ENCODE peak calls at places on chromosomes 13 and 19, in five cellular contexts. One of them, this sample, is unnamed.

GRCh38 chr13:45231722-45232121 is 30.9 kb upstream of the KCTD4 start:
- DNase-seq in breast epithelium: no peak
- DNase-seq in neural progenitor cell: no peak
- DNase-seq in ovary: no peak
- DNase-seq in mammary epithelial cell: no peak
- DNase-seq in this sample: no peak

GRCh38 chr13:99062593-99062992 is 84.7 kb upstream of the DOCK9 start:
- DNase-seq in ovary: peak; percentile 59
- DNase-seq in mammary epithelial cell: peak; percentile 69
- DNase-seq in neural progenitor cell: no peak
- DNase-seq in breast epithelium: peak; percentile 37
- DNase-seq in this sample: peak; percentile 76

GRCh38 chr19:1811942-1812425 is at the start of gene ATP8B3:
- DNase-seq in ovary: no peak
- DNase-seq in mammary epithelial cell: no peak
- DNase-seq in breast epithelium: no peak
- DNase-seq in neural progenitor cell: no peak
- DNase-seq in this sample: peak; percentile 14

GRCh38 chr19:31546561-31546960 is 197.3 kb upstream of the TSHZ3 start:
- DNase-seq in mammary epithelial cell: no peak
- DNase-seq in ovary: no peak
- DNase-seq in neural progenitor cell: no peak
- DNase-seq in breast epithelium: no peak
- DNase-seq in this sample: no peak

GRCh38 chr13:50370303-50370950 is 355.2 kb downstream of the KCNRG start:
- DNase-seq in mammary epithelial cell: no peak
- DNase-seq in ovary: no peak
- DNase-seq in breast epithelium: no peak
- DNase-seq in neural progenitor cell: no peak
- DNase-seq in this sample: no peak

GRCh38 chr13:51733656-51734334 is 70.2 kb downstream of the DHRS12 start:
- DNase-seq in mammary epithelial cell: peak; percentile 54
- DNase-seq in neural progenitor cell: no peak
- DNase-seq in breast epithelium: no peak
- DNase-seq in ovary: no peak
- DNase-seq in this sample: no peak

GRCh38 chr19:729564-730381 is 21.0 kb downstream of the PALM start:
- DNase-seq in breast epithelium: no peak
- DNase-seq in ovary: no peak
- DNase-seq in mammary epithelial cell: no peak
- DNase-seq in neural progenitor cell: no peak
- DNase-seq in this sample: no peak

GRCh38 chr13:27504126-27504525 is 53.8 kb upstream of the MTIF3 start:
- DNase-seq in neural progenitor cell: no peak
- DNase-seq in mammary epithelial cell: no peak
- DNase-seq in breast epithelium: no peak
- DNase-seq in ovary: no peak
- DNase-seq in this sample: no peak

GRCh38 chr13:39684531-39685137 is 29.2 kb downstream of the COG6 start:
- DNase-seq in ovary: no peak
- DNase-seq in breast epithelium: no peak
- DNase-seq in mammary epithelial cell: peak; percentile 16
- DNase-seq in neural progenitor cell: peak; percentile 64
- DNase-seq in this sample: no peak

GRCh38 chr13:83515267-83515666 is 367.0 kb downstream of the SLITRK1 start:
- DNase-seq in breast epithelium: no peak
- DNase-seq in mammary epithelial cell: peak; percentile 73
- DNase-seq in neural progenitor cell: no peak
- DNase-seq in ovary: no peak
- DNase-seq in this sample: no peak

GRCh38 chr19:7099597-7099921 is 30.1 kb downstream of the ZNF557 start:
- DNase-seq in breast epithelium: no peak
- DNase-seq in neural progenitor cell: no peak
- DNase-seq in ovary: no peak
- DNase-seq in mammary epithelial cell: no peak
- DNase-seq in this sample: no peak

GRCh38 chr13:67043901-67044300 is 186.2 kb downstream of the PCDH9 start:
- DNase-seq in neural progenitor cell: peak; percentile 3
- DNase-seq in ovary: no peak
- DNase-seq in mammary epithelial cell: no peak
- DNase-seq in breast epithelium: no peak
- DNase-seq in this sample: no peak

GRCh38 chr19:31002852-31003251 is 346.4 kb downstream of the TSHZ3 start:
- DNase-seq in ovary: no peak
- DNase-seq in neural progenitor cell: peak; percentile 11
- DNase-seq in mammary epithelial cell: no peak
- DNase-seq in breast epithelium: no peak
- DNase-seq in this sample: no peak

GRCh38 chr13:50404769-50405168 is 389.5 kb downstream of the KCNRG start:
- DNase-seq in mammary epithelial cell: no peak
- DNase-seq in ovary: no peak
- DNase-seq in breast epithelium: no peak
- DNase-seq in neural progenitor cell: no peak
- DNase-seq in this sample: peak; percentile 85

GRCh38 chr13:91174886-91175501 is 172.5 kb upstream of the MIR17HG start:
- DNase-seq in breast epithelium: no peak
- DNase-seq in ovary: no peak
- DNase-seq in mammary epithelial cell: no peak
- DNase-seq in neural progenitor cell: no peak
- DNase-seq in this sample: peak; percentile 5

DNA sequence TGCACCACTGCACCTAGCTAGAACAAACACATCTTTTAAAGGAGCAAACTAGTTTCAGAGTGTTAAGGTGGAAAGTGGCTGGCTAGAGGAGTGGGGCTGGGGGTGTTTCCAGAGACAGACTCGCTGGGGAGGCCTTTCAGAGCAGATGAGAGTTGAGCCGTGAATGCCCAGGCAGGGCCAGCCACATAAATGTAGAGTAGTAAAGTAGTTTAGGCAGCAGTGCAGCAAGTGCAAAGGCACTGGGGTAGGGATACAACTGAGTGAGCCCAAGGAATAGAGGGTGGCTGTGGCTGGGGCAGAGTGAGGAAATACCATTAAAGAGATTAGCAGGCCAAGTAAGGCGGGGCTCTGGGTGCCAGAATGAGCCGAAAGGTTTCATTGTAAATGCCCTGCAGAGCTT is 72.0 kb downstream of the ALOX5AP start:
- DNase-seq in neural progenitor cell: no peak
- DNase-seq in breast epithelium: no peak
- DNase-seq in mammary epithelial cell: no peak
- DNase-seq in ovary: no peak
- DNase-seq in this sample: no peak
- H3K4me1 ChIP-seq in neural progenitor cell: no peaks in the 10 kb centered on the region
- H3K4me1 ChIP-seq in breast epithelium: peaks cover 18% of the 10 kb centered on the region
- H3K4me1 ChIP-seq in mammary epithelial cell: peaks cover 62% of the 10 kb centered on the region
- H3K4me1 ChIP-seq in ovary: peaks cover 2% of the 10 kb centered on the region
- H3K4me1 ChIP-seq in this sample: peaks cover 6% of the 10 kb centered on the region

GRCh38 chr13:28602580-28602979 is 56.4 kb upstream of the POMP start:
- DNase-seq in breast epithelium: no peak
- DNase-seq in mammary epithelial cell: no peak
- DNase-seq in neural progenitor cell: no peak
- DNase-seq in ovary: no peak
- DNase-seq in this sample: no peak
- H3K4me1 ChIP-seq in breast epithelium: no peaks in the 10 kb centered on the region
- H3K4me1 ChIP-seq in mammary epithelial cell: no peaks in the 10 kb centered on the region
- H3K4me1 ChIP-seq in neural progenitor cell: no peaks in the 10 kb centered on the region
- H3K4me1 ChIP-seq in ovary: no peaks in the 10 kb centered on the region
- H3K4me1 ChIP-seq in this sample: no peaks in the 10 kb centered on the region

DNA sequence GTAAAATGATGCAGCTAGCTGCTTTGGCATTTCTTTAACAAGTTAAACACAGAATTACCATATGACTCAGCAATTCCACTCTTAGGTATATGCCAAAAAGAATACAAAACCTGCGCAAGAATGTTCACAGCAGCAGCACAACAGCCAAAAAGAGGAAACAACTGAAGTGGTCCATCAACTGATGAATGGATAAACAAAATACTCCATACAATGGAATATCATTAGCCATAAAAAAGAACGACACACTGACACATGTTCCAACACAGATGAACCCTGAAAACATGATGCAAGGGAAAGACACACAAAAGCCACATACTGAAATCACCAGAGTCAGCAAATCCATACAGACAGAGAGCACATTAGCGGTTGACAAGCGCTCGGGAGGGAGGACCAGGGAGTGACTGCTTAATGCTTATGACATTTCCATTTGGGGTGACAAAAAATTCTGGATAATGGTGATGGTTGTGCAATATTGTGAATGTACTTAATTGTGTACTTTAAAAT is 3.0 kb downstream of the PCID2 start:
- DNase-seq in breast epithelium: no peak
- DNase-seq in mammary epithelial cell: no peak
- DNase-seq in ovary: no peak
- DNase-seq in neural progenitor cell: no peak
- DNase-seq in this sample: no peak
- H3K4me1 ChIP-seq in breast epithelium: peaks cover 11% of the 10 kb centered on the region
- H3K4me1 ChIP-seq in mammary epithelial cell: peaks cover 10% of the 10 kb centered on the region
- H3K4me1 ChIP-seq in ovary: peaks cover 11% of the 10 kb centered on the region
- H3K4me1 ChIP-seq in neural progenitor cell: peaks cover 12% of the 10 kb centered on the region
- H3K4me1 ChIP-seq in this sample: peaks cover 18% of the 10 kb centered on the region

DNA sequence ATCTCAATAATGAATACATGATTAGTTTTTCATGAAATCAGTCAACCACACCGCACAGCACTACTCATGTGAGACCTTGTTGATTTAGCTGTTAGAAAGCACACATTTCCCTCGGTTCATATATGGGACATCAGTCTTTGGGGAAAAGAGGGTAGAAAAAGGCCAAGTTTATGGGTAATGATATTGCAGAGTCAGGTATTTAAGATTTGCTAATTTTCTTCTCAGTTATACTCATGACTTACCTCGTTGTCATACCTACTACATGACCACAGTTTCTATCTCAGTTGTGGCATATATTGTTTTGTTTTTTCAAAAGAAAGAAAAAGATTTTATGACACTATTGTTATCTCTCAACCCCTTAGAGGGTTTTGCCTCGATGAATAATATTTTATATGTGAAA is 165.6 kb downstream of the POU4F1 start:
- DNase-seq in mammary epithelial cell: no peak
- DNase-seq in ovary: no peak
- DNase-seq in breast epithelium: no peak
- DNase-seq in neural progenitor cell: no peak
- DNase-seq in this sample: no peak
- H3K4me1 ChIP-seq in mammary epithelial cell: no peaks in the 10 kb centered on the region
- H3K4me1 ChIP-seq in ovary: no peaks in the 10 kb centered on the region
- H3K4me1 ChIP-seq in breast epithelium: no peaks in the 10 kb centered on the region
- H3K4me1 ChIP-seq in neural progenitor cell: no peaks in the 10 kb centered on the region
- H3K4me1 ChIP-seq in this sample: no peaks in the 10 kb centered on the region

GRCh38 chr13:113900646-113901045 is 36.8 kb upstream of the GAS6 start:
- DNase-seq in ovary: no peak
- DNase-seq in neural progenitor cell: no peak
- DNase-seq in breast epithelium: peak; percentile 17
- DNase-seq in mammary epithelial cell: no peak
- DNase-seq in this sample: no peak
- H3K4me1 ChIP-seq in ovary: no peaks in the 10 kb centered on the region
- H3K4me1 ChIP-seq in neural progenitor cell: no peaks in the 10 kb centered on the region
- H3K4me1 ChIP-seq in breast epithelium: no peaks in the 10 kb centered on the region
- H3K4me1 ChIP-seq in mammary epithelial cell: peaks cover 27% of the 10 kb centered on the region
- H3K4me1 ChIP-seq in this sample: peaks cover 21% of the 10 kb centered on the region

GRCh38 chr13:112209731-112210130 is 142.8 kb downstream of the SOX1 start:
- DNase-seq in ovary: no peak
- DNase-seq in neural progenitor cell: no peak
- DNase-seq in breast epithelium: no peak
- DNase-seq in mammary epithelial cell: no peak
- DNase-seq in this sample: no peak

GRCh38 chr13:112207124-112207523 is 140.2 kb downstream of the SOX1 start:
- DNase-seq in breast epithelium: no peak
- DNase-seq in ovary: no peak
- DNase-seq in neural progenitor cell: peak; percentile 91
- DNase-seq in mammary epithelial cell: no peak
- DNase-seq in this sample: no peak

GRCh38 chr13:112210401-112210800 is 143.5 kb downstream of the SOX1 start:
- DNase-seq in neural progenitor cell: peak; percentile 63
- DNase-seq in breast epithelium: no peak
- DNase-seq in mammary epithelial cell: no peak
- DNase-seq in ovary: no peak
- DNase-seq in this sample: no peak

GRCh38 chr13:112208656-112209055 is 141.7 kb downstream of the SOX1 start:
- DNase-seq in mammary epithelial cell: no peak
- DNase-seq in neural progenitor cell: no peak
- DNase-seq in breast epithelium: no peak
- DNase-seq in ovary: no peak
- DNase-seq in this sample: no peak

GRCh38 chr13:112209266-112209665 is 142.3 kb downstream of the SOX1 start:
- DNase-seq in breast epithelium: no peak
- DNase-seq in ovary: no peak
- DNase-seq in neural progenitor cell: no peak
- DNase-seq in mammary epithelial cell: no peak
- DNase-seq in this sample: no peak
- H3K4me1 ChIP-seq in breast epithelium: no peaks in the 10 kb centered on the region
- H3K4me1 ChIP-seq in ovary: no peaks in the 10 kb centered on the region
- H3K4me1 ChIP-seq in neural progenitor cell: peaks cover 56% of the 10 kb centered on the region
- H3K4me1 ChIP-seq in mammary epithelial cell: no peaks in the 10 kb centered on the region
- H3K4me1 ChIP-seq in this sample: no peaks in the 10 kb centered on the region

This sample was measured in thyroid gland.